ENCODE peak calls at places on chromosomes 13 and 19, in ten cellular contexts. One of them, this sample, is unnamed.

GRCh38 chr19:40716031-40716654 is 543 bp downstream of the COQ8B start:
- DNase-seq in tibial artery: peak; percentile 47
- DNase-seq in stomach: no peak
- DNase-seq in heart left ventricle: no peak
- DNase-seq in PC-3: peak; percentile 91
- DNase-seq in A549: peak; percentile 96
- DNase-seq in CD8-positive, alpha-beta T cell: peak; percentile 64
- DNase-seq in neural progenitor cell: no peak
- DNase-seq in upper lobe of left lung: no peak
- DNase-seq in breast epithelium: peak; percentile 61
- DNase-seq in this sample: no peak

GRCh38 chr19:53900191-53900860 is 8.8 kb upstream of the CACNG7 start:
- DNase-seq in neural progenitor cell: no peak
- DNase-seq in A549: no peak
- DNase-seq in stomach: no peak
- DNase-seq in heart left ventricle: no peak
- DNase-seq in tibial artery: no peak
- DNase-seq in PC-3: no peak
- DNase-seq in CD8-positive, alpha-beta T cell: no peak
- DNase-seq in breast epithelium: no peak
- DNase-seq in upper lobe of left lung: no peak
- DNase-seq in this sample: peak; percentile 65

GRCh38 chr13:42355841-42356575 is 84.1 kb downstream of the AKAP11 start:
- DNase-seq in breast epithelium: no peak
- DNase-seq in A549: no peak
- DNase-seq in neural progenitor cell: no peak
- DNase-seq in CD8-positive, alpha-beta T cell: no peak
- DNase-seq in PC-3: no peak
- DNase-seq in stomach: no peak
- DNase-seq in tibial artery: no peak
- DNase-seq in heart left ventricle: no peak
- DNase-seq in upper lobe of left lung: no peak
- DNase-seq in this sample: no peak

GRCh38 chr13:71831716-71832115 is 35.3 kb downstream of the DACH1 start:
- DNase-seq in tibial artery: no peak
- DNase-seq in PC-3: no peak
- DNase-seq in upper lobe of left lung: no peak
- DNase-seq in neural progenitor cell: peak; percentile 69
- DNase-seq in stomach: no peak
- DNase-seq in breast epithelium: no peak
- DNase-seq in A549: no peak
- DNase-seq in heart left ventricle: no peak
- DNase-seq in CD8-positive, alpha-beta T cell: no peak
- DNase-seq in this sample: no peak

GRCh38 chr13:113915012-113915763 is 51.3 kb upstream of the GAS6 start:
- DNase-seq in stomach: peak; percentile 26
- DNase-seq in CD8-positive, alpha-beta T cell: no peak
- DNase-seq in breast epithelium: peak; percentile 34
- DNase-seq in A549: no peak
- DNase-seq in PC-3: no peak
- DNase-seq in neural progenitor cell: no peak
- DNase-seq in tibial artery: no peak
- DNase-seq in heart left ventricle: no peak
- DNase-seq in upper lobe of left lung: no peak
- DNase-seq in this sample: no peak

GRCh38 chr13:31556376-31556775 is 182.9 kb upstream of the RXFP2 start:
- DNase-seq in stomach: no peak
- DNase-seq in upper lobe of left lung: no peak
- DNase-seq in heart left ventricle: no peak
- DNase-seq in neural progenitor cell: no peak
- DNase-seq in PC-3: no peak
- DNase-seq in A549: no peak
- DNase-seq in breast epithelium: no peak
- DNase-seq in CD8-positive, alpha-beta T cell: no peak
- DNase-seq in tibial artery: no peak
- DNase-seq in this sample: no peak

GRCh38 chr19:36418287-36419001 is at the start of gene ZFP82:
- DNase-seq in neural progenitor cell: peak; percentile 95
- DNase-seq in PC-3: peak; percentile 25
- DNase-seq in stomach: peak; percentile 58
- DNase-seq in A549: peak; percentile 63
- DNase-seq in breast epithelium: peak; percentile 68
- DNase-seq in heart left ventricle: peak; percentile 91
- DNase-seq in CD8-positive, alpha-beta T cell: peak; percentile 67
- DNase-seq in tibial artery: peak; percentile 61
- DNase-seq in upper lobe of left lung: peak; percentile 74
- DNase-seq in this sample: peak; percentile 98

GRCh38 chr13:113187263-113187669 is 21.2 kb downstream of the PCID2 start:
- DNase-seq in PC-3: peak; percentile 98
- DNase-seq in stomach: peak; percentile 72
- DNase-seq in heart left ventricle: peak; percentile 91
- DNase-seq in upper lobe of left lung: peak; percentile 77
- DNase-seq in CD8-positive, alpha-beta T cell: no peak
- DNase-seq in neural progenitor cell: no peak
- DNase-seq in A549: peak; percentile 94
- DNase-seq in breast epithelium: no peak
- DNase-seq in tibial artery: peak; percentile 90
- DNase-seq in this sample: peak; percentile 95

GRCh38 chr13:108427355-108427754 is 157.8 kb downstream of the TNFSF13B start:
- DNase-seq in tibial artery: no peak
- DNase-seq in breast epithelium: no peak
- DNase-seq in CD8-positive, alpha-beta T cell: no peak
- DNase-seq in heart left ventricle: no peak
- DNase-seq in A549: no peak
- DNase-seq in stomach: no peak
- DNase-seq in neural progenitor cell: no peak
- DNase-seq in PC-3: peak; percentile 7
- DNase-seq in upper lobe of left lung: no peak
- DNase-seq in this sample: peak; percentile 22

GRCh38 chr13:27523345-27524073 is 73.1 kb upstream of the MTIF3 start:
- DNase-seq in CD8-positive, alpha-beta T cell: no peak
- DNase-seq in A549: no peak
- DNase-seq in PC-3: no peak
- DNase-seq in neural progenitor cell: no peak
- DNase-seq in breast epithelium: no peak
- DNase-seq in heart left ventricle: no peak
- DNase-seq in stomach: no peak
- DNase-seq in tibial artery: no peak
- DNase-seq in upper lobe of left lung: no peak
- DNase-seq in this sample: no peak

GRCh38 chr13:80585531-80585930 is 244.6 kb upstream of the SPRY2 start:
- DNase-seq in neural progenitor cell: no peak
- DNase-seq in stomach: no peak
- DNase-seq in upper lobe of left lung: no peak
- DNase-seq in breast epithelium: no peak
- DNase-seq in heart left ventricle: no peak
- DNase-seq in A549: no peak
- DNase-seq in CD8-positive, alpha-beta T cell: no peak
- DNase-seq in tibial artery: no peak
- DNase-seq in PC-3: no peak
- DNase-seq in this sample: no peak

GRCh38 chr13:33997574-33997973 is 179.6 kb downstream of the RFC3 start:
- DNase-seq in breast epithelium: no peak
- DNase-seq in CD8-positive, alpha-beta T cell: no peak
- DNase-seq in stomach: no peak
- DNase-seq in heart left ventricle: no peak
- DNase-seq in upper lobe of left lung: no peak
- DNase-seq in neural progenitor cell: no peak
- DNase-seq in PC-3: peak; percentile 38
- DNase-seq in A549: no peak
- DNase-seq in tibial artery: no peak
- DNase-seq in this sample: no peak

GRCh38 chr13:40189426-40189825 is 477.0 kb downstream of the FOXO1 start:
- DNase-seq in CD8-positive, alpha-beta T cell: no peak
- DNase-seq in PC-3: no peak
- DNase-seq in heart left ventricle: no peak
- DNase-seq in A549: no peak
- DNase-seq in tibial artery: no peak
- DNase-seq in breast epithelium: no peak
- DNase-seq in stomach: no peak
- DNase-seq in upper lobe of left lung: no peak
- DNase-seq in neural progenitor cell: no peak
- DNase-seq in this sample: no peak

GRCh38 chr19:10888421-10888866 is 17.1 kb downstream of the CARM1 start:
- DNase-seq in breast epithelium: no peak
- DNase-seq in heart left ventricle: no peak
- DNase-seq in PC-3: no peak
- DNase-seq in A549: no peak
- DNase-seq in CD8-positive, alpha-beta T cell: no peak
- DNase-seq in upper lobe of left lung: no peak
- DNase-seq in stomach: no peak
- DNase-seq in tibial artery: no peak
- DNase-seq in neural progenitor cell: peak; percentile 73
- DNase-seq in this sample: peak; percentile 29

GRCh38 chr19:1086618-1087017 is 8.6 kb downstream of the POLR2E start:
- DNase-seq in PC-3: no peak
- DNase-seq in neural progenitor cell: no peak
- DNase-seq in breast epithelium: no peak
- DNase-seq in tibial artery: no peak
- DNase-seq in stomach: no peak
- DNase-seq in A549: no peak
- DNase-seq in CD8-positive, alpha-beta T cell: no peak
- DNase-seq in heart left ventricle: no peak
- DNase-seq in upper lobe of left lung: no peak
- DNase-seq in this sample: no peak

GRCh38 chr19:11452814-11453335 is 17.4 kb downstream of the PRKCSH start:
- DNase-seq in breast epithelium: no peak
- DNase-seq in neural progenitor cell: no peak
- DNase-seq in stomach: no peak
- DNase-seq in heart left ventricle: no peak
- DNase-seq in tibial artery: no peak
- DNase-seq in PC-3: no peak
- DNase-seq in CD8-positive, alpha-beta T cell: no peak
- DNase-seq in upper lobe of left lung: no peak
- DNase-seq in A549: no peak
- DNase-seq in this sample: peak; percentile 65

GRCh38 chr19:8150178-8150865 is 930 bp upstream of the FBN3 start:
- DNase-seq in PC-3: no peak
- DNase-seq in stomach: no peak
- DNase-seq in upper lobe of left lung: no peak
- DNase-seq in CD8-positive, alpha-beta T cell: no peak
- DNase-seq in A549: no peak
- DNase-seq in heart left ventricle: no peak
- DNase-seq in breast epithelium: no peak
- DNase-seq in tibial artery: no peak
- DNase-seq in neural progenitor cell: no peak
- DNase-seq in this sample: peak; percentile 82

GRCh38 chr13:76759877-76760276 is 126.3 kb downstream of the KCTD12 start:
- DNase-seq in breast epithelium: no peak
- DNase-seq in stomach: no peak
- DNase-seq in neural progenitor cell: no peak
- DNase-seq in tibial artery: no peak
- DNase-seq in PC-3: no peak
- DNase-seq in A549: no peak
- DNase-seq in CD8-positive, alpha-beta T cell: no peak
- DNase-seq in heart left ventricle: no peak
- DNase-seq in upper lobe of left lung: no peak
- DNase-seq in this sample: no peak

GRCh38 chr19:45691516-45692186 is at the start of gene SNRPD2:
- DNase-seq in CD8-positive, alpha-beta T cell: peak; percentile 91
- DNase-seq in stomach: peak; percentile 94
- DNase-seq in neural progenitor cell: peak; percentile 98
- DNase-seq in tibial artery: peak; percentile 94
- DNase-seq in heart left ventricle: peak; percentile 95
- DNase-seq in A549: peak; percentile 97
- DNase-seq in PC-3: peak; percentile 89
- DNase-seq in breast epithelium: peak; percentile 93
- DNase-seq in upper lobe of left lung: peak; percentile 93
- DNase-seq in this sample: peak; percentile 97
- TF ChIP-seq CTCF in CD8-positive, alpha-beta T cell: no peak
- TF ChIP-seq CTCF in stomach: no peak
- TF ChIP-seq CTCF in neural progenitor cell: no peak
- TF ChIP-seq CTCF in tibial artery: no peak
- TF ChIP-seq CTCF in heart left ventricle: peak; percentile 8
- TF ChIP-seq CTCF in A549: no peak
- TF ChIP-seq CTCF in PC-3: no peak
- TF ChIP-seq CTCF in breast epithelium: no peak
- TF ChIP-seq CTCF in upper lobe of left lung: no peak
- TF ChIP-seq CTCF in this sample: no peak

GRCh38 chr19:47324502-47324901 is 7.5 kb upstream of the C5AR2 start:
- DNase-seq in CD8-positive, alpha-beta T cell: no peak
- DNase-seq in stomach: no peak
- DNase-seq in tibial artery: peak; percentile 60
- DNase-seq in neural progenitor cell: no peak
- DNase-seq in A549: no peak
- DNase-seq in PC-3: peak; percentile 22
- DNase-seq in upper lobe of left lung: peak; percentile 78
- DNase-seq in heart left ventricle: peak; percentile 66
- DNase-seq in breast epithelium: no peak
- DNase-seq in this sample: no peak
- H3K4me1 ChIP-seq in CD8-positive, alpha-beta T cell: no peaks in the 10 kb centered on the region
- H3K4me1 ChIP-seq in stomach: no peaks in the 10 kb centered on the region
- H3K4me1 ChIP-seq in tibial artery: no peaks in the 10 kb centered on the region
- H3K4me1 ChIP-seq in neural progenitor cell: no peaks in the 10 kb centered on the region
- H3K4me1 ChIP-seq in A549: no peaks in the 10 kb centered on the region
- H3K4me1 ChIP-seq in PC-3: no peaks in the 10 kb centered on the region
- H3K4me1 ChIP-seq in upper lobe of left lung: peaks cover under 1% of the 10 kb centered on the region
- H3K4me1 ChIP-seq in heart left ventricle: no peaks in the 10 kb centered on the region
- H3K4me1 ChIP-seq in breast epithelium: no peaks in the 10 kb centered on the region
- H3K4me1 ChIP-seq in this sample: no peaks in the 10 kb centered on the region

GRCh38 chr19:45385392-45386221 is 15.2 kb upstream of the ERCC2 start:
- DNase-seq in upper lobe of left lung: no peak
- DNase-seq in breast epithelium: no peak
- DNase-seq in CD8-positive, alpha-beta T cell: no peak
- DNase-seq in heart left ventricle: no peak
- DNase-seq in stomach: no peak
- DNase-seq in neural progenitor cell: peak; percentile 19
- DNase-seq in tibial artery: no peak
- DNase-seq in PC-3: no peak
- DNase-seq in A549: no peak
- DNase-seq in this sample: peak; percentile 82
- TF ChIP-seq CTCF in upper lobe of left lung: no peak
- TF ChIP-seq CTCF in breast epithelium: no peak
- TF ChIP-seq CTCF in CD8-positive, alpha-beta T cell: no peak
- TF ChIP-seq CTCF in heart left ventricle: no peak
- TF ChIP-seq CTCF in stomach: no peak
- TF ChIP-seq CTCF in neural progenitor cell: no peak
- TF ChIP-seq CTCF in tibial artery: no peak
- TF ChIP-seq CTCF in PC-3: no peak
- TF ChIP-seq CTCF in A549: no peak
- TF ChIP-seq CTCF in this sample: no peak

DNA sequence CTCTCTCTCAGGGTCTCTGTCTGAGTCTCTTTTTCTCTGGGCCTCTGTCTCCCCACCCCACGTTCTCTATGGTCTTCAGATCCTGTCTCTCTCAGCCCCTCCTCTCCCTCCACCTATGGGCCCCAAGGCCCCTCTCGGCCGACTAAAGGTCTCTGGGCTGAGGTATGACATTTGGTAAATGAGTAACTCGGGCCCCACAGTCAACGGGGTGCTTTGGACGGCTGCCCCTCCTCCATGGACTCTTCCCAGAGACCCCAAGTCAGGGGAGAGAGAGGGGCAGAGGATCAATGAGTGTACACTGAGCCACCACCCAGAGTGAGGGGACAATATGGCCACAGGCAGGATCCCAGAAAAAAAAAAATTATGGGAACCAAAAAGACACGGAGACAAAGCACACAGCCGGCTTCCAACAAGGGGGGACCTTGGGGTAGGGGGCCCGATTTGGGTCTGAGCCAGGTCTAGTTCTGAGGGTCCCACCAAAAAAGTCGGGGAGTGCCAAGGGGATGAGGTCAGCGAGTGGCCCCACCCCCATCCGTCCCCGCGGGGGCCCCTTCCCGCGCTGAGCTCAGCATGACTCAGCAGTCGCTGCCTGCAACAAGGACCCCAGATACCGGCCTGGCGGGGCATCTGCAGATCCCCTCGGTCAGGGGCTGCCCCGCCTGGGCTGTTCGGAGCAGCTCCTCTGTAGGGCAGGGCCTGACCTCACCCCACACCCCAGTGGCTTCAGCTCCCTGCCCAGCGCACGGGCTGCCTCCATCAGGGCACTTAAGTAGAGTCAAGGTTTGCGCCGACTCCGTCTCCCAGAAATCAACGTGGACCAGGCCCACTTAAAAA is 1.5 kb upstream of the FTL start:
- DNase-seq in PC-3: peak; percentile 43
- DNase-seq in neural progenitor cell: peak; percentile 73
- DNase-seq in A549: peak; percentile 92
- DNase-seq in heart left ventricle: peak; percentile 82
- DNase-seq in tibial artery: peak; percentile 82
- DNase-seq in upper lobe of left lung: peak; percentile 90
- DNase-seq in CD8-positive, alpha-beta T cell: peak; percentile 47
- DNase-seq in stomach: peak; percentile 77
- DNase-seq in breast epithelium: peak; percentile 64
- DNase-seq in this sample: peak; percentile 95
- H3K4me1 ChIP-seq in PC-3: peaks cover 31% of the 10 kb centered on the region
- H3K4me1 ChIP-seq in neural progenitor cell: peaks cover 25% of the 10 kb centered on the region
- H3K4me1 ChIP-seq in A549: peaks cover 60% of the 10 kb centered on the region
- H3K4me1 ChIP-seq in heart left ventricle: peaks cover 45% of the 10 kb centered on the region
- H3K4me1 ChIP-seq in tibial artery: peaks cover 37% of the 10 kb centered on the region
- H3K4me1 ChIP-seq in upper lobe of left lung: peaks cover 51% of the 10 kb centered on the region
- H3K4me1 ChIP-seq in CD8-positive, alpha-beta T cell: peaks cover 55% of the 10 kb centered on the region
- H3K4me1 ChIP-seq in stomach: peaks cover 42% of the 10 kb centered on the region
- H3K4me1 ChIP-seq in breast epithelium: peaks cover 14% of the 10 kb centered on the region
- H3K4me1 ChIP-seq in this sample: peaks cover 36% of the 10 kb centered on the region